ENCODE peak calls at places on chromosome 20, in ten cellular contexts. V, O, U, P, N, F, L, D, T and Z are unnamed samples.

GRCh38 chr20:43919686-43920403 is 5.2 kb downstream of the TOX2 start:
- DNase-seq in N (no peak), L (no peak), T (peak; percentile 45), F (no peak), V (no peak), U (no peak), P (no peak), D (no peak), O (no peak), Z (no peak)

GRCh38 chr20:58127731-58128130 is 100.7 kb downstream of the ANKRD60 start:
- DNase-seq in F (peak; percentile 97), U (peak; percentile 10), T (peak; percentile 89), N (no peak), P (peak; percentile 15), L (no peak), V (peak; percentile 98), O (no peak), D (peak; percentile 85), Z (peak; percentile 90)

GRCh38 chr20:31815408-31816188 is 3.6 kb upstream of the MYLK2 start:
- DNase-seq in D (no peak), L (no peak), U (no peak), T (no peak), V (no peak), O (no peak), N (no peak), F (no peak), P (peak; percentile 45), Z (no peak)

GRCh38 chr20:19699132-19699971 is 58.7 kb upstream of the RIN2 start:
- DNase-seq in T (peak; percentile 53), U (no peak), L (no peak), N (no peak), F (peak; percentile 64), P (peak; percentile 64), D (peak; percentile 72), O (no peak), V (peak; percentile 81), Z (peak; percentile 74)

GRCh38 chr20:18698735-18699380 is 111.0 kb downstream of the DTD1 start:
- DNase-seq in U (no peak), N (no peak), P (no peak), L (no peak), T (no peak), O (no peak), F (no peak), D (no peak), V (no peak), Z (no peak)

GRCh38 chr20:33387177-33387576 is 14.1 kb downstream of the CDK5RAP1 start:
- DNase-seq in T (peak; percentile 93), L (no peak), U (no peak), D (no peak), V (peak; percentile 66), O (no peak), N (no peak), P (no peak), F (peak; percentile 82), Z (peak; percentile 88)

GRCh38 chr20:37295595-37295994 is 6.1 kb downstream of the MANBAL start:
- DNase-seq in O (no peak), U (no peak), F (peak; percentile 35), L (no peak), N (no peak), T (peak; percentile 99), V (peak; percentile 33), D (no peak), P (no peak), Z (peak; percentile 99)

GRCh38 chr20:53736757-53737403 is 143.2 kb upstream of the ZNF217 start:
- DNase-seq in D (peak; percentile 54), O (no peak), T (peak; percentile 41), V (peak; percentile 53), U (no peak), N (no peak), F (peak; percentile 48), L (no peak), P (no peak), Z (peak; percentile 64)

GRCh38 chr20:63574829-63575720 is 1.0 kb upstream of the HELZ2 start:
- DNase-seq in L (no peak), F (peak; percentile 32), V (no peak), N (no peak), U (no peak), O (no peak), P (no peak), D (no peak), T (no peak), Z (no peak)

GRCh38 chr20:7694940-7695567 is 245.2 kb downstream of the HAO1 start:
- DNase-seq in P (no peak), N (no peak), O (no peak), U (no peak), F (no peak), L (no peak), T (no peak), D (no peak), V (peak; percentile 50), Z (no peak)

GRCh38 chr20:20230741-20231140 is 137.2 kb upstream of the INSM1 start:
- DNase-seq in D (no peak), V (no peak), O (no peak), T (no peak), F (no peak), P (no peak), U (no peak), N (no peak), L (no peak), Z (no peak)

GRCh38 chr20:56796345-56796744 is 167.2 kb downstream of the TFAP2C start:
- DNase-seq in V (no peak), L (no peak), F (no peak), O (no peak), U (no peak), N (no peak), P (no peak), T (no peak), D (no peak), Z (no peak)

GRCh38 chr20:48313346-48313745 is 514.5 kb downstream of the PREX1 start:
- DNase-seq in T (no peak), U (no peak), D (no peak), V (no peak), O (no peak), F (no peak), L (no peak), N (no peak), P (no peak), Z (no peak)

GRCh38 chr20:49612127-49612738 is 44.3 kb upstream of the PTGIS start:
- DNase-seq in T (no peak), P (no peak), N (peak; percentile 93), F (no peak), U (no peak), D (no peak), V (no peak), L (no peak), O (no peak), Z (no peak)

GRCh38 chr20:4736875-4737274 is 15.2 kb downstream of the PRND start:
- DNase-seq in D (no peak), O (no peak), P (no peak), V (no peak), F (no peak), U (no peak), T (no peak), N (no peak), L (no peak), Z (no peak)